ENCODE peak calls at places on chromosome 3, in four cellular contexts. One of them, this sample, is unnamed.

GRCh38 chr3:72258786-72259185 is 473.8 kb upstream of the PROK2 start:
- DNase-seq in nephron progenitor cell: no peak
- DNase-seq in neural crest cell: no peak
- DNase-seq in H1: no peak
- DNase-seq in this sample: no peak

GRCh38 chr3:105656607-105657504 is 212.0 kb downstream of the CBLB start:
- DNase-seq in nephron progenitor cell: no peak
- DNase-seq in H1: no peak
- DNase-seq in neural crest cell: no peak
- DNase-seq in this sample: no peak

GRCh38 chr3:58072046-58072445 is 63.8 kb downstream of the FLNB start:
- DNase-seq in neural crest cell: no peak
- DNase-seq in nephron progenitor cell: no peak
- DNase-seq in H1: no peak
- DNase-seq in this sample: no peak

GRCh38 chr3:12363397-12364195 is 74.7 kb downstream of the PPARG start:
- DNase-seq in nephron progenitor cell: no peak
- DNase-seq in neural crest cell: no peak
- DNase-seq in H1: no peak
- DNase-seq in this sample: no peak

GRCh38 chr3:127073931-127074820 is 91.3 kb downstream of the PLXNA1 start:
- DNase-seq in nephron progenitor cell: no peak
- DNase-seq in neural crest cell: no peak
- DNase-seq in H1: no peak
- DNase-seq in this sample: no peak

GRCh38 chr3:17133637-17134545 is 249.1 kb downstream of the PLCL2 start:
- DNase-seq in neural crest cell: no peak
- DNase-seq in nephron progenitor cell: no peak
- DNase-seq in H1: no peak
- DNase-seq in this sample: no peak

GRCh38 chr3:48273594-48274211 is 32.8 kb downstream of the ZNF589 start:
- DNase-seq in neural crest cell: peak; percentile 64
- DNase-seq in H1: peak; percentile 39
- DNase-seq in nephron progenitor cell: peak; percentile 60
- DNase-seq in this sample: peak; percentile 86

GRCh38 chr3:114660124-114660523 is 366.3 kb downstream of the TIGIT start:
- DNase-seq in nephron progenitor cell: no peak
- DNase-seq in H1: no peak
- DNase-seq in neural crest cell: no peak
- DNase-seq in this sample: no peak

GRCh38 chr3:169573129-169573528 is 90.4 kb downstream of the MECOM start:
- DNase-seq in neural crest cell: no peak
- DNase-seq in nephron progenitor cell: no peak
- DNase-seq in H1: no peak
- DNase-seq in this sample: no peak

GRCh38 chr3:124774841-124775402 is 44.7 kb downstream of the UMPS start:
- DNase-seq in neural crest cell: no peak
- DNase-seq in nephron progenitor cell: no peak
- DNase-seq in H1: no peak
- DNase-seq in this sample: no peak

GRCh38 chr3:86794336-86795065 is 196.4 kb downstream of the VGLL3 start:
- DNase-seq in H1: no peak
- DNase-seq in nephron progenitor cell: no peak
- DNase-seq in neural crest cell: no peak
- DNase-seq in this sample: no peak

GRCh38 chr3:74410276-74410941 is 204.1 kb downstream of the CNTN3 start:
- DNase-seq in H1: no peak
- DNase-seq in nephron progenitor cell: no peak
- DNase-seq in neural crest cell: no peak
- DNase-seq in this sample: no peak

GRCh38 chr3:23807161-23808015 is 1.6 kb downstream of the UBE2E1 start:
- DNase-seq in neural crest cell: no peak
- DNase-seq in nephron progenitor cell: no peak
- DNase-seq in H1: no peak
- DNase-seq in this sample: no peak

GRCh38 chr3:170809021-170809974 is 60.7 kb downstream of the RPL22L1 start:
- DNase-seq in nephron progenitor cell: peak; percentile 34
- DNase-seq in H1: no peak
- DNase-seq in neural crest cell: peak; percentile 6
- DNase-seq in this sample: no peak

GRCh38 chr3:20648294-20648693 is 462.3 kb upstream of the SGO1 start:
- DNase-seq in nephron progenitor cell: no peak
- DNase-seq in neural crest cell: no peak
- DNase-seq in H1: no peak
- DNase-seq in this sample: no peak

GRCh38 chr3:16378920-16379319 is 113.9 kb downstream of the OXNAD1 start:
- DNase-seq in neural crest cell: no peak
- DNase-seq in H1: no peak
- DNase-seq in nephron progenitor cell: no peak
- DNase-seq in this sample: no peak

GRCh38 chr3:76147846-76148245 is 362.5 kb upstream of the ZNF717 start:
- DNase-seq in neural crest cell: no peak
- DNase-seq in H1: no peak
- DNase-seq in nephron progenitor cell: no peak
- DNase-seq in this sample: no peak

GRCh38 chr3:47057212-47057671 is 77.8 kb downstream of the NBEAL2 start:
- DNase-seq in H1: no peak
- DNase-seq in nephron progenitor cell: no peak
- DNase-seq in neural crest cell: no peak
- DNase-seq in this sample: no peak

GRCh38 chr3:183698318-183698731 is 728 bp downstream of the YEATS2 start:
- DNase-seq in nephron progenitor cell: peak; percentile 51
- DNase-seq in H1: no peak
- DNase-seq in neural crest cell: no peak
- DNase-seq in this sample: peak; percentile 36

GRCh38 chr3:160226740-160227048 is 1.5 kb downstream of the C3orf80 start:
- DNase-seq in nephron progenitor cell: no peak
- DNase-seq in H1: no peak
- DNase-seq in neural crest cell: no peak
- DNase-seq in this sample: no peak

GRCh38 chr3:160226026-160226739 is 961 bp downstream of the C3orf80 start:
- DNase-seq in nephron progenitor cell: peak; percentile 68
- DNase-seq in H1: no peak
- DNase-seq in neural crest cell: peak; percentile 20
- DNase-seq in this sample: no peak

GRCh38 chr3:160224811-160225180 is 426 bp upstream of the C3orf80 start:
- DNase-seq in neural crest cell: peak; percentile 6
- DNase-seq in nephron progenitor cell: no peak
- DNase-seq in H1: no peak
- DNase-seq in this sample: peak; percentile 36

GRCh38 chr3:160224256-160224655 is 966 bp upstream of the C3orf80 start:
- DNase-seq in H1: no peak
- DNase-seq in nephron progenitor cell: peak; percentile 3
- DNase-seq in neural crest cell: no peak
- DNase-seq in this sample: no peak

DNA sequence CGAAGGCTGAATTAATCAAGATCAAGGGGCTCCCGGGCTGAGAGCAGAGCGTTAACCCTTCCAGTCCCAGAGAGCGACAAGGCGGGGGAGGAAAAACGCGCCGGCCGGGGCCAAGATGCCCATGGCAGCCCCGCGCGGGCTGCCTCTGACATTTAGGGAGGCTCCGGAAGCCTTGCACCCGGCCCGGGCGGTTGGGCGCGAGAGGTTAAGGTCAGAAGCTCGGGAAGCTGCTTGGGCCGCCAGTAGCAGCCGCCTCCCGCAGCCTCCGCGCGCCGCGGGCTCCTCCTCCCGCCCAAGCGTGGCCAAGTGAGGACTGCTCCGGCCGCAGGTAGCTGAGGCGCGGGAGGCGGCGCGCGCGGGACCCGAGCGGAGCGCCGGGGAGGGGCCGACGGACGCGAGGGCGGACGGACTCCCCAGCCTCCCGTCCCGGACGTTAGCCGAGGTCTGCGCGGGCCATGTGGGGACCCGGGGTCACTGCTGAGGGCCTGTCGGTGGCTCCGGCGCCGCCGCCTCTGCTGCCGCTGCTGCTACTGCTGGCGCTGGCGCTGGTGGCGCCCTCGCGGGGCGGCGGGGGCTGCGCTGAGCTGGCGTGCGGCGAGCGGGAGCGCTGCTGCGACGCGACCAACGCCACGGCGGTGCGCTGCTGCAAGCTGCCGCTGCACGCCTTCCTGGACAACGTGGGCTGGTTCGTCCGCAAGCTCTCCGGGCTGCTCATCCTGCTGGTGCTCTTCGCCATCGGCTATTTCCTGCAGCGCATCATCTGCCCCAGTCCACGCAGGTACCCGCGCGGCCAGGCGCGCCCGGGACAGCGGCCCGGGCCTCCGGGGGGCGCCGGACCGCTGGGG is at the start of gene C3orf80:
- DNase-seq in neural crest cell: peak; percentile 60
- DNase-seq in H1: no peak
- DNase-seq in nephron progenitor cell: peak; percentile 79
- DNase-seq in this sample: no peak
- TF ChIP-seq CTCF in neural crest cell: peak; percentile 48
- TF ChIP-seq CTCF in H1: peak; percentile 16
- TF ChIP-seq CTCF in nephron progenitor cell: no peak
- TF ChIP-seq CTCF in this sample: peak; percentile 39

GRCh38 chr3:66858656-66859381 is 139.3 kb upstream of the KBTBD8 start:
- DNase-seq in nephron progenitor cell: no peak
- DNase-seq in H1: peak; percentile 53
- DNase-seq in neural crest cell: peak; percentile 8
- DNase-seq in this sample: no peak
- TF ChIP-seq CTCF in nephron progenitor cell: peak; percentile 17
- TF ChIP-seq CTCF in H1: peak; percentile 94
- TF ChIP-seq CTCF in neural crest cell: peak; percentile 32
- TF ChIP-seq CTCF in this sample: peak; percentile 10

DNA sequence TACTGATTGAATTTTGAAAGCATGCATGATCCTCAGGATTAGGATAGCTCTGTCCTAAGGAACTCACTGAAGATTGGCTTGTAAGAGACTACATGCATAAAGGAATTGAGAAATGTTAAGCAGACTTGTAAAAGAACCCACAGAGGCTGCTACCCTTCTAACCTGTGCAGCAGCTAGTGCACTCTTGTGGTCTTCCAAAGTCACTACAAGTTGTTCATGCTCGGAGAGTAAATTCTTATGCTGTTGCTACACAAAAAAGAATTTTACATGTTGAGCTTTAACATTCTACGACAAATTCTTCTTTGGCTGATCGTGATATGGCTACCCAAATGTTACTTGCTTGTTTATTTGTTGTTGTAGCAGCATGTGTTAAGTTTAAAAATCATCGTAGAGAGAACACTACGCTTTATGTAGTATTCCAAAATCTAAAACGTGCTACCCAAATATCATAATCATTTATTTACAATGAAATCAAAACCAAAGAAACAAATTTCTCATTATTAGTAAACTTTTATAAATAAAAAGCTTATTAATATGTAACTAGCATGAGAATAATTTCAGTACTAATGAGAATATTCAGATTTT is 55.0 kb downstream of the GOLIM4 start:
- DNase-seq in nephron progenitor cell: no peak
- DNase-seq in neural crest cell: no peak
- DNase-seq in H1: no peak
- DNase-seq in this sample: no peak
- TF ChIP-seq CTCF in nephron progenitor cell: peak; percentile 79
- TF ChIP-seq CTCF in neural crest cell: peak; percentile 78
- TF ChIP-seq CTCF in H1: peak; percentile 78
- TF ChIP-seq CTCF in this sample: peak; percentile 63

GRCh38 chr3:45654344-45654934 is 34.8 kb upstream of the SACM1L start:
- DNase-seq in H1: no peak
- DNase-seq in nephron progenitor cell: no peak
- DNase-seq in neural crest cell: no peak
- DNase-seq in this sample: no peak
- TF ChIP-seq CTCF in H1: peak; percentile 15
- TF ChIP-seq CTCF in nephron progenitor cell: no peak
- TF ChIP-seq CTCF in neural crest cell: no peak
- TF ChIP-seq CTCF in this sample: no peak

GRCh38 chr3:172039352-172040077 is at the start of gene FNDC3B:
- DNase-seq in nephron progenitor cell: peak; percentile 95
- DNase-seq in H1: peak; percentile 80
- DNase-seq in neural crest cell: peak; percentile 96
- DNase-seq in this sample: peak; percentile 54

GRCh38 chr3:172040976-172041963 is 1.9 kb downstream of the FNDC3B start:
- DNase-seq in H1: no peak
- DNase-seq in nephron progenitor cell: peak; percentile 21
- DNase-seq in neural crest cell: no peak
- DNase-seq in this sample: no peak

GRCh38 chr3:172038823-172039222 is 555 bp upstream of the FNDC3B start:
- DNase-seq in nephron progenitor cell: no peak
- DNase-seq in H1: no peak
- DNase-seq in neural crest cell: no peak
- DNase-seq in this sample: no peak

GRCh38 chr3:172042136-172042535 is 2.8 kb downstream of the FNDC3B start:
- DNase-seq in neural crest cell: no peak
- DNase-seq in nephron progenitor cell: no peak
- DNase-seq in H1: no peak
- DNase-seq in this sample: no peak

DNA sequence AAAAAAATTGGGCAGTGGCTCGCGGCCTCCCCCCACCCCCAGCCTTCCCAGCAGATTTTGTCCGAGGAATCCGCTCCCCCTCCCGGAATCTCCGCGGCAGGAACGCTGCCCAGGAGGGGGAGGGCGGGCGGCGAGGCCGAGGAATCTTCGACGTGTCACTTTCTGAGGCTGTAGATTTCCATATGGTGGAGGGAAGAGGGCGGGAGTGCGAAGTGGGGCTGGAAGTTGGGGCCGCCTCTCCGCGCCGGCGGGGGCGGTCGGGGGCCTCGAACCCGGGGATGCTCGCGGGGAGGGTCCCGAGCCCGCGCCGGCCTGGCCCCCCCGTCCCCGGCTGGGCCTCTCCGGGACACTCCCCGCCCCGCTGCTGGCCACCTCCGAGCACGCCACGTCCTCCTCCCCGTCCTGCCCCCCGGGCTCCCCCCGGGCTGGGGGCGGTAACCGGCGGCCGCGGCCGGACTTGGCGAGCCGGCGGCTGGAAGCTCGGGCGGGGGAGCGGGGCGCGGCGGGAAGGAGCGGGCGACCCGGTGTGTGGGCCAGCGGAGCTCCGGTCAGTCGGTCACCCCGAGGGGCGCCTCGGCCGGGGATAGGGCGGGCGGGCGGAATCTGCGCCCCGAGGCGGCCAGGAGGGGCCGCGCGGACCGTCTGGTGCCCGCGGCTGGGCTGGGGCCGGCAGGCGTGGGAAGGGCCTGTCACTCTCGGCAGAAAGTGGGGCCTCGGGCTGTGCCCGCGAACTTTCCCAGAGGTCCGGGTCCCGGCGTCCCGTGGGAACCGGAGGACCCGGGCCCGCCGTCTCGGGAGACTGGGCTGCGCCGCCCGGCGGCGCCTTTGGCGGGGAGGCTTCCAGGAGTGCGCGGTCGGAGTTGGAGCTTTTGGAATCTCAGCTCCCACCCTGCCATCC is 949 bp downstream of the FNDC3B start:
- DNase-seq in nephron progenitor cell: peak; percentile 76
- DNase-seq in neural crest cell: peak; percentile 49
- DNase-seq in H1: no peak
- DNase-seq in this sample: peak; percentile 25
- TF ChIP-seq CTCF in nephron progenitor cell: no peak
- TF ChIP-seq CTCF in neural crest cell: peak; percentile 39
- TF ChIP-seq CTCF in H1: no peak
- TF ChIP-seq CTCF in this sample: no peak

This sample was measured in D721Med.